ENCODE peak calls at places on chromosomes 7 and 10, in seven cellular contexts. One of them, this sample, is unnamed.

GRCh38 chr7:143002856-143003255 is 24.1 kb downstream of the OR9A2 start:
- DNase-seq in mesendoderm: no peak
- DNase-seq in lower lobe of right lung: peak
- DNase-seq in A549: no peak
- DNase-seq in MM.1S: no peak
- DNase-seq in BJ: no peak
- DNase-seq in mammary epithelial cell: no peak
- DNase-seq in this sample: no peak

GRCh38 chr7:1936006-1936310 is 265.9 kb downstream of the ELFN1 start:
- DNase-seq in mesendoderm: no peak
- DNase-seq in lower lobe of right lung: peak
- DNase-seq in A549: no peak
- DNase-seq in MM.1S: no peak
- DNase-seq in BJ: no peak
- DNase-seq in mammary epithelial cell: no peak
- DNase-seq in this sample: no peak

GRCh38 chr10:116082211-116082610 is 190.8 kb downstream of the GFRA1 start:
- DNase-seq in mesendoderm: no peak
- DNase-seq in lower lobe of right lung: no peak
- DNase-seq in A549: no peak
- DNase-seq in MM.1S: no peak
- DNase-seq in BJ: no peak
- DNase-seq in mammary epithelial cell: no peak
- DNase-seq in this sample: no peak

GRCh38 chr7:114825423-114825951 is 96.4 kb upstream of the MDFIC start:
- DNase-seq in mesendoderm: peak
- DNase-seq in lower lobe of right lung: no peak
- DNase-seq in A549: no peak
- DNase-seq in MM.1S: no peak
- DNase-seq in BJ: no peak
- DNase-seq in mammary epithelial cell: no peak
- DNase-seq in this sample: no peak

GRCh38 chr10:110802090-110802489 is 69.6 kb upstream of the PDCD4 start:
- DNase-seq in mesendoderm: no peak
- DNase-seq in lower lobe of right lung: no peak
- DNase-seq in A549: no peak
- DNase-seq in MM.1S: no peak
- DNase-seq in BJ: no peak
- DNase-seq in mammary epithelial cell: peak
- DNase-seq in this sample: peak

GRCh38 chr10:72173267-72173634 is 42.6 kb upstream of the ANAPC16 start:
- DNase-seq in mesendoderm: no peak
- DNase-seq in lower lobe of right lung: no peak
- DNase-seq in A549: no peak
- DNase-seq in MM.1S: no peak
- DNase-seq in BJ: no peak
- DNase-seq in mammary epithelial cell: no peak
- DNase-seq in this sample: no peak

GRCh38 chr10:114703377-114704125 is 45.5 kb upstream of the ABLIM1 start:
- DNase-seq in mesendoderm: peak
- DNase-seq in lower lobe of right lung: no peak
- DNase-seq in A549: peak
- DNase-seq in MM.1S: no peak
- DNase-seq in BJ: no peak
- DNase-seq in mammary epithelial cell: no peak
- DNase-seq in this sample: no peak

GRCh38 chr7:8217200-8218068 is 44.5 kb downstream of the ICA1 start:
- DNase-seq in mesendoderm: peak
- DNase-seq in lower lobe of right lung: no peak
- DNase-seq in A549: peak
- DNase-seq in MM.1S: peak
- DNase-seq in BJ: peak
- DNase-seq in mammary epithelial cell: peak
- DNase-seq in this sample: peak

GRCh38 chr7:146659732-146660131 is 543.1 kb downstream of the CNTNAP2 start:
- DNase-seq in mesendoderm: no peak
- DNase-seq in lower lobe of right lung: no peak
- DNase-seq in A549: no peak
- DNase-seq in MM.1S: no peak
- DNase-seq in BJ: no peak
- DNase-seq in mammary epithelial cell: no peak
- DNase-seq in this sample: no peak

GRCh38 chr10:105187243-105187642 is 546.2 kb downstream of the SORCS3 start:
- DNase-seq in mesendoderm: no peak
- DNase-seq in lower lobe of right lung: no peak
- DNase-seq in A549: no peak
- DNase-seq in MM.1S: no peak
- DNase-seq in BJ: no peak
- DNase-seq in mammary epithelial cell: no peak
- DNase-seq in this sample: peak

GRCh38 chr7:44119829-44120380 is 3.4 kb downstream of the POLD2 start:
- DNase-seq in mesendoderm: no peak
- DNase-seq in lower lobe of right lung: no peak
- DNase-seq in A549: no peak
- DNase-seq in MM.1S: no peak
- DNase-seq in BJ: no peak
- DNase-seq in mammary epithelial cell: no peak
- DNase-seq in this sample: no peak

GRCh38 chr7:122727354-122727753 is 24.6 kb upstream of the RNF148 start:
- DNase-seq in mesendoderm: no peak
- DNase-seq in lower lobe of right lung: no peak
- DNase-seq in A549: no peak
- DNase-seq in MM.1S: peak
- DNase-seq in BJ: no peak
- DNase-seq in mammary epithelial cell: no peak
- DNase-seq in this sample: no peak

GRCh38 chr10:84008878-84009277 is 130.4 kb upstream of the GHITM start:
- DNase-seq in mesendoderm: peak
- DNase-seq in lower lobe of right lung: no peak
- DNase-seq in A549: peak
- DNase-seq in MM.1S: peak
- DNase-seq in BJ: no peak
- DNase-seq in mammary epithelial cell: no peak
- DNase-seq in this sample: no peak

GRCh38 chr7:12016439-12016838 is 184.4 kb upstream of the THSD7A start:
- DNase-seq in mesendoderm: no peak
- DNase-seq in lower lobe of right lung: no peak
- DNase-seq in A549: no peak
- DNase-seq in MM.1S: no peak
- DNase-seq in BJ: no peak
- DNase-seq in mammary epithelial cell: no peak
- DNase-seq in this sample: no peak

GRCh38 chr7:26897928-26898327 is 33.5 kb upstream of the SKAP2 start:
- DNase-seq in mesendoderm: no peak
- DNase-seq in lower lobe of right lung: no peak
- DNase-seq in A549: no peak
- DNase-seq in MM.1S: no peak
- DNase-seq in BJ: no peak
- DNase-seq in mammary epithelial cell: no peak
- DNase-seq in this sample: no peak

GRCh38 chr10:83765711-83766110 is 373.6 kb upstream of the GHITM start:
- DNase-seq in mesendoderm: no peak
- DNase-seq in lower lobe of right lung: no peak
- DNase-seq in A549: no peak
- DNase-seq in MM.1S: no peak
- DNase-seq in BJ: peak
- DNase-seq in mammary epithelial cell: no peak
- DNase-seq in this sample: peak

GRCh38 chr7:37495574-37496184 is 47.0 kb upstream of the ELMO1 start:
- DNase-seq in mesendoderm: peak
- DNase-seq in lower lobe of right lung: no peak
- DNase-seq in A549: peak
- DNase-seq in MM.1S: peak
- DNase-seq in BJ: no peak
- DNase-seq in mammary epithelial cell: peak
- DNase-seq in this sample: peak

GRCh38 chr7:27835408-27835807 is 95.4 kb downstream of the TAX1BP1 start:
- DNase-seq in mesendoderm: no peak
- DNase-seq in lower lobe of right lung: no peak
- DNase-seq in A549: no peak
- DNase-seq in MM.1S: no peak
- DNase-seq in BJ: no peak
- DNase-seq in mammary epithelial cell: no peak
- DNase-seq in this sample: no peak

GRCh38 chr10:104028146-104028545 is 57.5 kb downstream of the COL17A1 start:
- DNase-seq in mesendoderm: peak
- DNase-seq in lower lobe of right lung: no peak
- DNase-seq in A549: peak
- DNase-seq in MM.1S: no peak
- DNase-seq in BJ: no peak
- DNase-seq in mammary epithelial cell: peak
- DNase-seq in this sample: no peak

GRCh38 chr7:114645451-114645850 is 230.8 kb downstream of the FOXP2 start:
- DNase-seq in mesendoderm: no peak
- DNase-seq in lower lobe of right lung: no peak
- DNase-seq in A549: no peak
- DNase-seq in MM.1S: no peak
- DNase-seq in BJ: no peak
- DNase-seq in mammary epithelial cell: no peak
- DNase-seq in this sample: no peak

GRCh38 chr10:31698169-31698890 is 230.3 kb downstream of the ARHGAP12 start:
- DNase-seq in mesendoderm: no peak
- DNase-seq in lower lobe of right lung: no peak
- DNase-seq in A549: no peak
- DNase-seq in MM.1S: no peak
- DNase-seq in BJ: peak
- DNase-seq in mammary epithelial cell: no peak
- DNase-seq in this sample: peak

GRCh38 chr7:158183431-158183830 is 404.2 kb downstream of the PTPRN2 start:
- DNase-seq in mesendoderm: no peak
- DNase-seq in lower lobe of right lung: no peak
- DNase-seq in A549: no peak
- DNase-seq in MM.1S: no peak
- DNase-seq in BJ: no peak
- DNase-seq in mammary epithelial cell: no peak
- DNase-seq in this sample: no peak

GRCh38 chr10:92567952-92568600 is 5.8 kb downstream of the IDE start:
- DNase-seq in mesendoderm: peak
- DNase-seq in lower lobe of right lung: no peak
- DNase-seq in A549: no peak
- DNase-seq in MM.1S: no peak
- DNase-seq in BJ: no peak
- DNase-seq in mammary epithelial cell: peak
- DNase-seq in this sample: no peak

GRCh38 chr7:150983893-150984368 is 5.8 kb upstream of the KCNH2 start:
- DNase-seq in mesendoderm: peak
- DNase-seq in lower lobe of right lung: no peak
- DNase-seq in A549: no peak
- DNase-seq in MM.1S: peak
- DNase-seq in BJ: no peak
- DNase-seq in mammary epithelial cell: peak
- DNase-seq in this sample: no peak

GRCh38 chr10:52451817-52452216 is 137.7 kb downstream of the DKK1 start:
- DNase-seq in mesendoderm: no peak
- DNase-seq in lower lobe of right lung: no peak
- DNase-seq in A549: no peak
- DNase-seq in MM.1S: no peak
- DNase-seq in BJ: peak
- DNase-seq in mammary epithelial cell: peak
- DNase-seq in this sample: no peak

GRCh38 chr7:44564606-44565005 is 9.1 kb downstream of the DDX56 start:
- DNase-seq in mesendoderm: no peak
- DNase-seq in lower lobe of right lung: no peak
- DNase-seq in A549: no peak
- DNase-seq in MM.1S: no peak
- DNase-seq in BJ: no peak
- DNase-seq in mammary epithelial cell: no peak
- DNase-seq in this sample: no peak

GRCh38 chr7:121079425-121080169 is 91.1 kb downstream of the CPED1 start:
- DNase-seq in mesendoderm: no peak
- DNase-seq in lower lobe of right lung: no peak
- DNase-seq in A549: no peak
- DNase-seq in MM.1S: no peak
- DNase-seq in BJ: no peak
- DNase-seq in mammary epithelial cell: no peak
- DNase-seq in this sample: no peak

GRCh38 chr7:40072268-40072667 is 62.2 kb downstream of the MPLKIP start:
- DNase-seq in mesendoderm: peak
- DNase-seq in lower lobe of right lung: no peak
- DNase-seq in A549: no peak
- DNase-seq in MM.1S: no peak
- DNase-seq in BJ: no peak
- DNase-seq in mammary epithelial cell: no peak
- DNase-seq in this sample: no peak

GRCh38 chr10:126199221-126199998 is 188.9 kb downstream of the ADAM12 start:
- DNase-seq in mesendoderm: no peak
- DNase-seq in lower lobe of right lung: no peak
- DNase-seq in A549: peak
- DNase-seq in MM.1S: no peak
- DNase-seq in BJ: peak
- DNase-seq in mammary epithelial cell: no peak
- DNase-seq in this sample: peak
- H3K4me3 ChIP-seq in mesendoderm: no peak
- H3K4me3 ChIP-seq in lower lobe of right lung: no peak
- H3K4me3 ChIP-seq in A549: no peak
- H3K4me3 ChIP-seq in MM.1S: no peak
- H3K4me3 ChIP-seq in BJ: no peak
- H3K4me3 ChIP-seq in mammary epithelial cell: no peak
- H3K4me3 ChIP-seq in this sample: no peak

GRCh38 chr10:6542999-6543430 is 37.1 kb downstream of the PRKCQ start:
- DNase-seq in mesendoderm: no peak
- DNase-seq in lower lobe of right lung: no peak
- DNase-seq in A549: no peak
- DNase-seq in MM.1S: peak
- DNase-seq in BJ: no peak
- DNase-seq in mammary epithelial cell: no peak
- DNase-seq in this sample: no peak
- H3K4me3 ChIP-seq in mesendoderm: no peak
- H3K4me3 ChIP-seq in lower lobe of right lung: peak
- H3K4me3 ChIP-seq in A549: no peak
- H3K4me3 ChIP-seq in MM.1S: peak
- H3K4me3 ChIP-seq in BJ: no peak
- H3K4me3 ChIP-seq in mammary epithelial cell: no peak
- H3K4me3 ChIP-seq in this sample: no peak

DNA sequence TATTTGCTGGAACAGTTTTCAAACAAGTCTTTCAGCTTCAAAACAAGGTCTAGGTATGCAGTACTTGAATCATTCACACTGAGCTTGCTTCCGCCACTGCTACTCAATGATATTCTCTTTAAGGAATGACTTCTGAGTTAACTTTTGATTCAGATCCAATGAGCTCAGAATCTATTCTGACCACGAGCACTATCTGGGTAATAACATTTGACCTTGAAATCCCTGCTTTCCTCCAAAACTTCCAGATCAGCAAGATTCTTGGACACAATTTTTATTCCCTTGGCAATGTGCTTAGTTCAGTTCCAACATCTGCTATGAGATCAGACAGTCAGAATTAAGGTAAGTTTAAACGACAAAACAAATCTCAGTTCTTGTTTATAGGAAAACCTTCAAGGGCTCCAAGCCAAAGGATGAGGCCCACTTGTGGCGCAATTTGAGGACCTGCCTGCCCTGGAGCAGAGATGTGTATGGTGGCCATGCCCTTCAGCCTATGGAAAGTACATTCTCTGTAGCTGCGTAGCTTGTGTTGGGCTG is 87.2 kb downstream of the RNF216 start:
- DNase-seq in mesendoderm: no peak
- DNase-seq in lower lobe of right lung: no peak
- DNase-seq in A549: no peak
- DNase-seq in MM.1S: no peak
- DNase-seq in BJ: peak
- DNase-seq in mammary epithelial cell: no peak
- DNase-seq in this sample: no peak
- H3K4me3 ChIP-seq in mesendoderm: no peak
- H3K4me3 ChIP-seq in lower lobe of right lung: no peak
- H3K4me3 ChIP-seq in A549: no peak
- H3K4me3 ChIP-seq in MM.1S: no peak
- H3K4me3 ChIP-seq in BJ: no peak
- H3K4me3 ChIP-seq in mammary epithelial cell: no peak
- H3K4me3 ChIP-seq in this sample: no peak

GRCh38 chr7:31051598-31052503 is at the start of gene ADCYAP1R1:
- DNase-seq in mesendoderm: peak
- DNase-seq in lower lobe of right lung: no peak
- DNase-seq in A549: no peak
- DNase-seq in MM.1S: no peak
- DNase-seq in BJ: no peak
- DNase-seq in mammary epithelial cell: no peak
- DNase-seq in this sample: no peak
- H3K4me3 ChIP-seq in mesendoderm: peak
- H3K4me3 ChIP-seq in lower lobe of right lung: peak
- H3K4me3 ChIP-seq in A549: peak
- H3K4me3 ChIP-seq in MM.1S: no peak
- H3K4me3 ChIP-seq in BJ: no peak
- H3K4me3 ChIP-seq in mammary epithelial cell: no peak
- H3K4me3 ChIP-seq in this sample: no peak